ENCODE peak calls at places on chromosomes 6 and 20, in eight cellular contexts. One of them, this sample, is unnamed.
A peak's percentile ranks its signal among the peaks of the same experiment; 100 is the strongest.

GRCh38 chr6:93341900-93342613 is 77.3 kb downstream of the EPHA7 start:
- DNase-seq in colonic mucosa: no peak
- DNase-seq in stimulated activated CD4-positive, alpha-beta T cell treated with anti-CD3 and anti-CD28 coated beads, Interleukin-2, amount 100 ng/mL, for 24 hours: no peak
- DNase-seq in stimulated activated CD8-positive, alpha-beta memory T cell treated with anti-CD3 and anti-CD28 coated beads, Interleukin-4, amount 100 ng/mL, for 24 hours: no peak
- DNase-seq in dermis microvascular lymphatic vessel endothelial cell: no peak
- DNase-seq in RKO: no peak
- DNase-seq in HCEC 1CT: no peak
- DNase-seq in PC-3: no peak
- DNase-seq in this sample: no peak

GRCh38 chr20:22001886-22002285 is 296.4 kb downstream of the PAX1 start:
- DNase-seq in colonic mucosa: no peak
- DNase-seq in stimulated activated CD4-positive, alpha-beta T cell treated with anti-CD3 and anti-CD28 coated beads, Interleukin-2, amount 100 ng/mL, for 24 hours: no peak
- DNase-seq in stimulated activated CD8-positive, alpha-beta memory T cell treated with anti-CD3 and anti-CD28 coated beads, Interleukin-4, amount 100 ng/mL, for 24 hours: no peak
- DNase-seq in dermis microvascular lymphatic vessel endothelial cell: no peak
- DNase-seq in RKO: peak; percentile 13
- DNase-seq in HCEC 1CT: no peak
- DNase-seq in PC-3: peak; percentile 5
- DNase-seq in this sample: peak; percentile 96

GRCh38 chr20:5780233-5781217 is 30.3 kb downstream of the SHLD1 start:
- DNase-seq in colonic mucosa: peak; percentile 49
- DNase-seq in stimulated activated CD4-positive, alpha-beta T cell treated with anti-CD3 and anti-CD28 coated beads, Interleukin-2, amount 100 ng/mL, for 24 hours: no peak
- DNase-seq in stimulated activated CD8-positive, alpha-beta memory T cell treated with anti-CD3 and anti-CD28 coated beads, Interleukin-4, amount 100 ng/mL, for 24 hours: no peak
- DNase-seq in dermis microvascular lymphatic vessel endothelial cell: no peak
- DNase-seq in RKO: no peak
- DNase-seq in HCEC 1CT: peak; percentile 28
- DNase-seq in PC-3: peak; percentile 52
- DNase-seq in this sample: no peak

GRCh38 chr6:107103082-107103481 is 12.2 kb downstream of the BEND3 start:
- DNase-seq in colonic mucosa: no peak
- DNase-seq in stimulated activated CD4-positive, alpha-beta T cell treated with anti-CD3 and anti-CD28 coated beads, Interleukin-2, amount 100 ng/mL, for 24 hours: no peak
- DNase-seq in stimulated activated CD8-positive, alpha-beta memory T cell treated with anti-CD3 and anti-CD28 coated beads, Interleukin-4, amount 100 ng/mL, for 24 hours: no peak
- DNase-seq in dermis microvascular lymphatic vessel endothelial cell: no peak
- DNase-seq in RKO: no peak
- DNase-seq in HCEC 1CT: no peak
- DNase-seq in PC-3: no peak
- DNase-seq in this sample: no peak

GRCh38 chr20:58584881-58585752 is 66.0 kb upstream of the STX16 start:
- DNase-seq in colonic mucosa: no peak
- DNase-seq in stimulated activated CD4-positive, alpha-beta T cell treated with anti-CD3 and anti-CD28 coated beads, Interleukin-2, amount 100 ng/mL, for 24 hours: no peak
- DNase-seq in stimulated activated CD8-positive, alpha-beta memory T cell treated with anti-CD3 and anti-CD28 coated beads, Interleukin-4, amount 100 ng/mL, for 24 hours: no peak
- DNase-seq in dermis microvascular lymphatic vessel endothelial cell: no peak
- DNase-seq in RKO: no peak
- DNase-seq in HCEC 1CT: no peak
- DNase-seq in PC-3: no peak
- DNase-seq in this sample: peak; percentile 45

GRCh38 chr6:71387179-71387578 is 98.6 kb downstream of the OGFRL1 start:
- DNase-seq in colonic mucosa: no peak
- DNase-seq in stimulated activated CD4-positive, alpha-beta T cell treated with anti-CD3 and anti-CD28 coated beads, Interleukin-2, amount 100 ng/mL, for 24 hours: no peak
- DNase-seq in stimulated activated CD8-positive, alpha-beta memory T cell treated with anti-CD3 and anti-CD28 coated beads, Interleukin-4, amount 100 ng/mL, for 24 hours: no peak
- DNase-seq in dermis microvascular lymphatic vessel endothelial cell: no peak
- DNase-seq in RKO: no peak
- DNase-seq in HCEC 1CT: peak; percentile 79
- DNase-seq in PC-3: no peak
- DNase-seq in this sample: peak; percentile 88

GRCh38 chr6:39092124-39092523 is 22.9 kb downstream of the SAYSD1 start:
- DNase-seq in colonic mucosa: no peak
- DNase-seq in stimulated activated CD4-positive, alpha-beta T cell treated with anti-CD3 and anti-CD28 coated beads, Interleukin-2, amount 100 ng/mL, for 24 hours: no peak
- DNase-seq in stimulated activated CD8-positive, alpha-beta memory T cell treated with anti-CD3 and anti-CD28 coated beads, Interleukin-4, amount 100 ng/mL, for 24 hours: no peak
- DNase-seq in dermis microvascular lymphatic vessel endothelial cell: no peak
- DNase-seq in RKO: peak; percentile 62
- DNase-seq in HCEC 1CT: no peak
- DNase-seq in PC-3: peak; percentile 16
- DNase-seq in this sample: no peak

GRCh38 chr6:84696181-84696580 is 68.2 kb downstream of the TBX18 start:
- DNase-seq in colonic mucosa: no peak
- DNase-seq in stimulated activated CD4-positive, alpha-beta T cell treated with anti-CD3 and anti-CD28 coated beads, Interleukin-2, amount 100 ng/mL, for 24 hours: no peak
- DNase-seq in stimulated activated CD8-positive, alpha-beta memory T cell treated with anti-CD3 and anti-CD28 coated beads, Interleukin-4, amount 100 ng/mL, for 24 hours: no peak
- DNase-seq in dermis microvascular lymphatic vessel endothelial cell: no peak
- DNase-seq in RKO: no peak
- DNase-seq in HCEC 1CT: no peak
- DNase-seq in PC-3: no peak
- DNase-seq in this sample: no peak

GRCh38 chr6:121849477-121849876 is 414.0 kb downstream of the GJA1 start:
- DNase-seq in colonic mucosa: peak; percentile 28
- DNase-seq in stimulated activated CD4-positive, alpha-beta T cell treated with anti-CD3 and anti-CD28 coated beads, Interleukin-2, amount 100 ng/mL, for 24 hours: peak; percentile 25
- DNase-seq in stimulated activated CD8-positive, alpha-beta memory T cell treated with anti-CD3 and anti-CD28 coated beads, Interleukin-4, amount 100 ng/mL, for 24 hours: no peak
- DNase-seq in dermis microvascular lymphatic vessel endothelial cell: peak; percentile 90
- DNase-seq in RKO: peak; percentile 44
- DNase-seq in HCEC 1CT: peak; percentile 55
- DNase-seq in PC-3: peak; percentile 79
- DNase-seq in this sample: peak; percentile 79

GRCh38 chr20:64211874-64212658 is 43.5 kb upstream of the PCMTD2 start:
- DNase-seq in colonic mucosa: no peak
- DNase-seq in stimulated activated CD4-positive, alpha-beta T cell treated with anti-CD3 and anti-CD28 coated beads, Interleukin-2, amount 100 ng/mL, for 24 hours: no peak
- DNase-seq in stimulated activated CD8-positive, alpha-beta memory T cell treated with anti-CD3 and anti-CD28 coated beads, Interleukin-4, amount 100 ng/mL, for 24 hours: no peak
- DNase-seq in dermis microvascular lymphatic vessel endothelial cell: no peak
- DNase-seq in RKO: no peak
- DNase-seq in HCEC 1CT: no peak
- DNase-seq in PC-3: no peak
- DNase-seq in this sample: no peak

GRCh38 chr20:52748235-52748950 is 223.8 kb upstream of the TSHZ2 start:
- DNase-seq in colonic mucosa: no peak
- DNase-seq in stimulated activated CD4-positive, alpha-beta T cell treated with anti-CD3 and anti-CD28 coated beads, Interleukin-2, amount 100 ng/mL, for 24 hours: no peak
- DNase-seq in stimulated activated CD8-positive, alpha-beta memory T cell treated with anti-CD3 and anti-CD28 coated beads, Interleukin-4, amount 100 ng/mL, for 24 hours: no peak
- DNase-seq in dermis microvascular lymphatic vessel endothelial cell: no peak
- DNase-seq in RKO: no peak
- DNase-seq in HCEC 1CT: no peak
- DNase-seq in PC-3: no peak
- DNase-seq in this sample: peak; percentile 62

This sample was measured in fibroblast of mammary gland.